ENCODE peak calls at places on chromosomes 3 and 15, in seven cellular contexts. S is mucosa of descending colon, R is fibroblast of the aortic adventitia, G is AG04450, I is lower leg skin, W is tibial nerve, H is aorta. P is an unnamed sample.

GRCh38 chr3:66572090-66572632 is 71.3 kb upstream of the LRIG1 start:
- DNase-seq in G (no peak), W (no peak), S (no peak), R (no peak), H (no peak), I (no peak), P (no peak)

GRCh38 chr3:104629038-104629437 is 737.7 kb upstream of the ALCAM start:
- DNase-seq in I (no peak), S (no peak), R (peak), G (peak), H (no peak), W (no peak), P (peak)

GRCh38 chr3:29475854-29476253 is 195.0 kb downstream of the RBMS3 start:
- DNase-seq in G (no peak), I (no peak), S (no peak), R (no peak), W (no peak), H (no peak), P (no peak)

GRCh38 chr3:170560717-170561382 is 25.0 kb downstream of the SLC7A14 start:
- DNase-seq in R (no peak), S (no peak), W (no peak), I (no peak), H (no peak), G (no peak), P (no peak)

GRCh38 chr3:194133661-194134230 is 2.2 kb upstream of the HES1 start:
- DNase-seq in I (peak), G (no peak), S (peak), W (peak), H (peak), R (no peak), P (no peak)

GRCh38 chr3:7546219-7546618 is 685.3 kb downstream of the GRM7 start:
- DNase-seq in R (peak), S (no peak), H (no peak), W (no peak), I (no peak), G (no peak), P (no peak)

GRCh38 chr15:49242820-49243219 is 72.8 kb downstream of the GALK2 start:
- DNase-seq in R (peak), G (peak), I (no peak), W (no peak), S (no peak), H (peak), P (peak)

GRCh38 chr15:58555168-58556027 is 123.6 kb downstream of the LIPC start:
- DNase-seq in I (peak), S (peak), R (no peak), G (no peak), W (no peak), H (no peak), P (no peak)

GRCh38 chr3:4732974-4733373 is 239.8 kb downstream of the ITPR1 start:
- DNase-seq in G (no peak), S (no peak), H (no peak), I (no peak), R (no peak), W (no peak), P (no peak)

GRCh38 chr3:184656991-184657669 is 54.7 kb downstream of the MAGEF1 start:
- DNase-seq in H (no peak), I (no peak), R (no peak), G (peak), S (no peak), W (no peak), P (peak)

GRCh38 chr15:62360286-62360685 is 195.2 kb upstream of the C2CD4B start:
- DNase-seq in R (no peak), H (no peak), W (no peak), S (no peak), G (no peak), I (no peak), P (no peak)

GRCh38 chr15:42929449-42929848 is 8.9 kb upstream of the TTBK2 start:
- DNase-seq in W (no peak), I (no peak), H (no peak), R (no peak), G (no peak), S (no peak), P (peak)

GRCh38 chr3:117756580-117756979 is 1047.0 kb downstream of the TUSC7 start:
- DNase-seq in W (no peak), I (no peak), S (no peak), H (no peak), G (no peak), R (no peak), P (no peak)

GRCh38 chr3:175704366-175705041 is 845.4 kb downstream of the NAALADL2 start:
- DNase-seq in R (no peak), G (no peak), W (no peak), H (no peak), I (no peak), S (no peak), P (no peak)

GRCh38 chr15:26676115-26676514 is 96.8 kb downstream of the GABRB3 start:
- DNase-seq in I (no peak), H (no peak), G (no peak), R (no peak), W (no peak), S (no peak), P (no peak)

GRCh38 chr15:61921093-61921492 is 139.2 kb downstream of the VPS13C start:
- DNase-seq in I (no peak), S (no peak), G (no peak), H (no peak), W (no peak), R (peak), P (no peak)

GRCh38 chr15:25180606-25181289 is 226.0 kb downstream of the SNRPN start:
- DNase-seq in I (no peak), G (no peak), R (no peak), H (peak), W (no peak), S (no peak), P (no peak)

GRCh38 chr15:80977627-80978036 is 12.0 kb downstream of the MESD start:
- DNase-seq in I (peak), G (no peak), S (peak), R (peak), W (peak), H (peak), P (peak)

GRCh38 chr3:335250-335649 is 138.7 kb downstream of the CHL1 start:
- DNase-seq in H (no peak), S (no peak), W (no peak), I (no peak), R (no peak), G (no peak), P (no peak)

GRCh38 chr3:158005391-158006100 is 100.7 kb downstream of the SHOX2 start:
- DNase-seq in S (no peak), W (no peak), H (no peak), I (no peak), R (no peak), G (no peak), P (no peak)

GRCh38 chr3:136042608-136043221 is 77.2 kb downstream of the PPP2R3A start:
- DNase-seq in R (peak), I (no peak), G (no peak), S (peak), W (peak), H (no peak), P (peak)

GRCh38 chr15:89167267-89168176 is 53.9 kb downstream of the RLBP1 start:
- DNase-seq in R (peak), S (no peak), G (no peak), H (peak), I (no peak), W (no peak), P (peak)

GRCh38 chr3:55622116-55622515 is 135.0 kb upstream of the WNT5A start:
- DNase-seq in W (no peak), I (no peak), S (no peak), H (no peak), G (no peak), R (no peak), P (peak)

GRCh38 chr3:11464356-11464755 is 179.4 kb downstream of the VGLL4 start:
- DNase-seq in R (no peak), W (no peak), I (no peak), S (no peak), G (no peak), H (no peak), P (no peak)

GRCh38 chr3:170809021-170809974 is 60.7 kb downstream of the RPL22L1 start:
- DNase-seq in I (no peak), H (no peak), G (peak), S (peak), R (peak), W (peak), P (peak)

GRCh38 chr3:78972617-78973301 is 795.0 kb downstream of the ROBO1 start:
- DNase-seq in H (no peak), R (no peak), G (no peak), S (no peak), I (no peak), W (no peak), P (no peak)

GRCh38 chr3:30578479-30578878 is 27.9 kb upstream of the TGFBR2 start:
- DNase-seq in H (peak), S (peak), R (peak), W (peak), G (peak), I (no peak), P (peak)

GRCh38 chr3:184540777-184541681 is 20.6 kb upstream of the EPHB3 start:
- DNase-seq in R (peak), H (peak), G (no peak), S (peak), W (peak), I (peak), P (peak)

GRCh38 chr15:63402498-63403253 is 21.0 kb upstream of the CA12 start:
- DNase-seq in W (peak), G (no peak), I (no peak), H (no peak), R (peak), S (peak), P (peak)

GRCh38 chr3:175073209-175073905 is 214.2 kb downstream of the NAALADL2 start:
- DNase-seq in S (no peak), W (no peak), G (peak), H (no peak), R (no peak), I (no peak), P (peak)

GRCh38 chr3:101962055-101962454 is 112.7 kb downstream of the NFKBIZ start:
- DNase-seq in R (peak), I (no peak), H (no peak), W (no peak), S (no peak), G (no peak), P (no peak)

GRCh38 chr15:55784284-55784683 is 41.3 kb upstream of the PRTG start:
- DNase-seq in W (no peak), I (peak), S (no peak), R (no peak), H (no peak), G (no peak), P (no peak)

GRCh38 chr3:101850327-101851048 is 1.2 kb downstream of the NFKBIZ start:
- DNase-seq in H (no peak), G (no peak), R (peak), I (no peak), W (no peak), S (no peak), P (peak)

GRCh38 chr15:74727727-74728126 is 2.4 kb upstream of the CYP1A1 start:
- DNase-seq in S (no peak), R (no peak), H (no peak), G (no peak), I (no peak), W (no peak), P (no peak)

GRCh38 chr3:117893638-117894037 is 1141.0 kb downstream of the IGSF11 start:
- DNase-seq in S (no peak), W (no peak), R (no peak), G (no peak), H (no peak), I (no peak), P (no peak)

GRCh38 chr3:24793896-24794295 is 299.2 kb upstream of the THRB start:
- DNase-seq in S (no peak), H (no peak), I (no peak), W (no peak), G (no peak), R (no peak), P (no peak)

GRCh38 chr3:31213869-31214486 is 318.7 kb upstream of the STT3B start:
- DNase-seq in W (no peak), S (peak), R (no peak), H (no peak), G (no peak), I (no peak), P (no peak)

GRCh38 chr3:37741644-37742043 is 120.0 kb upstream of the CTDSPL start:
- DNase-seq in R (no peak), G (no peak), I (no peak), W (peak), H (peak), S (peak), P (peak)

GRCh38 chr15:61839541-61839940 is 220.7 kb downstream of the VPS13C start:
- DNase-seq in I (no peak), G (no peak), R (peak), W (no peak), S (no peak), H (no peak), P (peak)

DNA sequence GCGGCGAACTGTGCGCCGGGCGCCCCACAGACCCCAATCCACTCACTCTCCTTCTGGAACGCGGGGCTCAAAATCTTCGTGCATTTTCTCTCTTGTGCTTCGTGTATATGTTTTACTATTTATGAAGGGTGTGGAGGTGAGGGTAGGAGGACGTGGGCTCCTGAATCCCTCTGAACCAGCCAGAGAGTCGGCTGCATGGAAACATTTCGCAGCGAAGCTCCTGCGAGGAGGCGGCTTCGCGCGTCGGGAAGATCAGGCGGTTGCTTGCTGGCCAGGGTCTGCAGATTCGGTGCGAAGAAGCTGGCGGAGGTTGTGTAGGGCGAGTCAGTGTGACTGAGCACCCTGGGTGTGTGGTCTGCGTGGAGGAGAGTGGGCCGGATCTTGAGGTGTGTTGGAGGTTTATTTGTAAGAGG is 1.1 kb downstream of the CNTN4 start:
- DNase-seq in W (no peak), S (peak), H (peak), G (no peak), R (no peak), I (no peak), P (no peak)
- H3K4me3 ChIP-seq in W (peak), S (peak), H (peak), G (no peak), R (no peak), I (no peak), P (no peak)

GRCh38 chr15:65981837-65982696 is 112.8 kb downstream of the RAB11A start:
- DNase-seq in S (peak), H (no peak), G (no peak), I (peak), W (no peak), R (no peak), P (no peak)
- H3K4me3 ChIP-seq in S (no peak), H (no peak), G (no peak), I (no peak), W (no peak), R (no peak), P (no peak)

DNA sequence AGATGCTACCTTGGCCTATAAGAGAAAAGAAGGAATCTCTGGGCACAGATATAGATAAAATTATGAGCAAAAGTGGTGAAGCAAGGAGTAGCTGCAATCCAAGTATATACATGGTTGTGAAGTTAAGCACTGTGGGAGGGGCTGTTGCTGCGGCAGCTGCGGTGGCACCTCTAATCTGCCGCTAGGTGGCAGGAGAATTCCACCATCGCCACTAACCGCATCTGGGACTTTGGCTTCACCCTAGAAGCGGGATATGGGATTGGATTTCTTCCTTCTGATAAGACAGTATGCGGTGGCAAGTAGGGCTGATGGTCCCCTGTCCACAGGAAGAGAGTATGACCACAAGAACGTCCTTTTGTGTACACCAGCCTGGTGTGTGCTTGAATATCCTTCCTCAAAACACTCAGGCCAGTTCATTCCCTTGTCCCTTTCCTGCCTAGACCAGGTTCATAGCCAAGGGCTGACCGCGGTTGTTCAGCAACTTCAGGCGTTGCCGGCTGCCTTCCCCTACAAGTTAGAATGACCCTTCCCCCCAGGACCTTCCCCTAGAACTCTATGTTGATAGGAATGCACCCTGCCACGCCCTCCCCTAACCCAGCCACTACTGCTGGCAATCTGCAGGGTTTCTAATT is 5.1 kb downstream of the MAGEL2 start:
- DNase-seq in W (peak), G (peak), S (peak), R (peak), I (no peak), H (no peak), P (peak)
- H3K4me3 ChIP-seq in W (no peak), G (no peak), S (no peak), R (no peak), I (no peak), H (no peak), P (no peak)

GRCh38 chr3:123698813-123699212 is 114.0 kb upstream of the HACD2 start:
- DNase-seq in I (no peak), R (no peak), G (no peak), W (no peak), S (no peak), H (no peak), P (no peak)
- H3K4me3 ChIP-seq in I (no peak), R (no peak), G (peak), W (peak), S (no peak), H (peak), P (peak)

GRCh38 chr15:29811691-29812383 is 10.4 kb downstream of the TJP1 start:
- DNase-seq in G (no peak), H (no peak), R (no peak), S (peak), I (no peak), W (no peak), P (no peak)
- H3K4me3 ChIP-seq in G (no peak), H (no peak), R (no peak), S (no peak), I (no peak), W (no peak), P (no peak)

GRCh38 chr3:186772886-186773417 is 10.4 kb upstream of the EIF4A2 start:
- DNase-seq in R (no peak), I (peak), H (peak), G (no peak), W (peak), S (peak), P (peak)
- H3K4me3 ChIP-seq in R (peak), I (no peak), H (no peak), G (peak), W (peak), S (no peak), P (peak)

GRCh38 chr3:196219194-196219969 is 3.0 kb downstream of the SLC51A start:
- DNase-seq in R (peak), G (peak), H (peak), S (peak), I (no peak), W (peak), P (peak)
- H3K4me3 ChIP-seq in R (peak), G (peak), H (no peak), S (no peak), I (no peak), W (no peak), P (peak)

DNA sequence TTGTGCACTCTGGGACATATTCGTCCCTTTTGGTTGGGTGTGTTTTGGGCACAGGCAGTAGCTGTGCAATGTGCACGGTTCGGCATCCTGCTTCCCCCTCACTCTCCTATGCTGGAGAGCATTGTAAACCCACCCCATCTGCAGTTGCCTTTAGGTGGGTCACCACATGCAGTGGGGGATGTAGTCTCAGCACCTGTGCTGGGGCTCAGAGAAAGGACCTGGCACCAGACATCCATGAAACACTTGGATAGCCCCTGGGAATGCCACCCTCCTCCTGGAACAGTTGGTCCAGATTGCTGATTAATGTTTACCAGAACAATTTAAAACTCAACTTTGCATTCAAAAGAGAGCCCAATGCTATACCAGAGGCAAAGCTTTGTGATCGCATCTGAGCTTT is 123.9 kb upstream of the MEF2A start:
- DNase-seq in S (no peak), G (no peak), W (peak), R (no peak), I (peak), H (peak), P (no peak)
- H3K4me3 ChIP-seq in S (no peak), G (no peak), W (no peak), R (no peak), I (no peak), H (no peak), P (peak)

GRCh38 chr15:70375586-70375985 is 277.9 kb upstream of the TLE3 start:
- DNase-seq in S (no peak), I (peak), R (no peak), W (no peak), G (no peak), H (no peak), P (no peak)

GRCh38 chr15:70376031-70376928 is 278.6 kb upstream of the TLE3 start:
- DNase-seq in W (no peak), S (no peak), H (no peak), I (peak), R (no peak), G (no peak), P (no peak)

GRCh38 chr15:70378126-70379031 is 280.7 kb upstream of the TLE3 start:
- DNase-seq in W (no peak), H (no peak), S (no peak), G (no peak), I (peak), R (no peak), P (no peak)

GRCh38 chr15:70379134-70379533 is 281.4 kb upstream of the TLE3 start:
- DNase-seq in R (no peak), I (peak), S (no peak), W (no peak), G (no peak), H (no peak), P (no peak)

GRCh38 chr15:70376929-70377691 is 279.4 kb upstream of the TLE3 start:
- DNase-seq in W (peak), G (no peak), H (peak), S (no peak), I (peak), R (peak), P (peak)
- H3K4me3 ChIP-seq in W (no peak), G (no peak), H (no peak), S (no peak), I (no peak), R (no peak), P (peak)